ENCODE peak calls at places on chromosomes 5 and 9, in ten cellular contexts. F is NCI-H1694; L is EL; N is lower lobe of right lung; K is ovary; E is GM04504; W is posterior cingulate gyrus; M is activated T-helper 1 cell treated with anti-CD3 and anti-CD28 coated beads, Interleukin-2, amount 50 U/mL, for 16 hours; O is Kasumi-1; J is stimulated activated CD4-positive, alpha-beta T cell treated with anti-CD3 and anti-CD28 coated beads, Interleukin-1b, Interleukin-23, amount 100 ng/mL, for 48 hours. P is an unnamed sample.

GRCh38 chr9:131402738-131403492 is 9.0 kb downstream of the PRRC2B start:
- DNase-seq in M (no peak), L (peak), N (peak), K (peak), W (peak), J (no peak), O (no peak), F (no peak), E (peak), P (peak)

GRCh38 chr5:116577064-116577788 is 2.6 kb upstream of the SEMA6A start:
- DNase-seq in L (no peak), J (no peak), M (no peak), E (no peak), W (no peak), K (no peak), N (no peak), F (no peak), O (no peak), P (no peak)

GRCh38 chr5:159780246-159780645 is 136.0 kb upstream of the ADRA1B start:
- DNase-seq in E (no peak), N (no peak), O (no peak), M (no peak), K (no peak), L (no peak), F (no peak), J (no peak), W (no peak), P (no peak)

GRCh38 chr9:14480561-14480960 is 166.6 kb upstream of the NFIB start:
- DNase-seq in W (no peak), O (no peak), L (no peak), J (no peak), E (no peak), N (no peak), F (no peak), K (no peak), M (no peak), P (no peak)

GRCh38 chr5:78985407-78986223 is 505 bp upstream of the ARSB start:
- DNase-seq in F (peak), M (peak), K (peak), J (peak), L (peak), E (no peak), N (peak), W (peak), O (peak), P (peak)

GRCh38 chr5:181159286-181160143 is 12.1 kb downstream of the OR2V2 start:
- DNase-seq in K (peak), F (peak), E (peak), O (peak), W (peak), J (peak), L (peak), N (peak), M (peak), P (peak)

GRCh38 chr5:167720676-167721260 is 570.7 kb upstream of the WWC1 start:
- DNase-seq in M (no peak), N (no peak), F (no peak), O (no peak), J (no peak), E (no peak), W (no peak), L (peak), K (no peak), P (no peak)

GRCh38 chr5:41270423-41271251 is 57.3 kb upstream of the C6 start:
- DNase-seq in W (peak), N (no peak), J (no peak), F (peak), K (peak), E (peak), O (peak), M (no peak), L (peak), P (peak)

GRCh38 chr5:9387879-9388278 is 158.0 kb downstream of the SEMA5A start:
- DNase-seq in N (no peak), F (no peak), M (no peak), K (no peak), L (no peak), O (no peak), W (no peak), J (no peak), E (no peak), P (no peak)

GRCh38 chr9:89603629-89604462 is 966 bp upstream of the GADD45G start:
- DNase-seq in K (peak), E (no peak), L (peak), O (peak), J (peak), F (peak), M (no peak), N (peak), W (peak), P (peak)

GRCh38 chr5:139379626-139380449 is 3.3 kb downstream of the SLC23A1 start:
- DNase-seq in N (no peak), F (no peak), M (no peak), J (no peak), K (no peak), O (no peak), L (no peak), E (no peak), W (no peak), P (no peak)

GRCh38 chr5:171978519-171978918 is 27.9 kb downstream of the FBXW11 start:
- DNase-seq in L (no peak), O (peak), W (no peak), F (no peak), K (no peak), E (no peak), N (no peak), J (no peak), M (no peak), P (no peak)